ENCODE peak calls at places on chromosomes 7 and 10, in four cellular contexts. A, S, L and G are unnamed samples.

GRCh38 chr10:59839576-59839975 is 66.8 kb downstream of the CCDC6 start:
- DNase-seq in L (no peak), A (no peak), S (no peak), G (no peak)

GRCh38 chr10:86730227-86730626 is 26.2 kb upstream of the BMPR1A start:
- DNase-seq in A (no peak), S (peak), L (peak), G (no peak)

GRCh38 chr10:68047554-68048327 is 27.3 kb downstream of the HERC4 start:
- DNase-seq in L (no peak), A (no peak), S (no peak), G (no peak)

GRCh38 chr7:16098585-16099179 is 322.7 kb downstream of the CRPPA start:
- DNase-seq in A (no peak), L (no peak), S (no peak), G (no peak)

GRCh38 chr7:79455173-79455790 is 1.8 kb upstream of the MAGI2 start:
- DNase-seq in S (no peak), A (no peak), L (peak), G (no peak)

GRCh38 chr7:134473861-134474291 is 15.0 kb upstream of the AKR1B1 start:
- DNase-seq in S (no peak), A (no peak), L (no peak), G (no peak)

GRCh38 chr10:132467464-132468149 is 70.0 kb upstream of the INPP5A start:
- DNase-seq in S (peak), A (no peak), L (no peak), G (no peak)

GRCh38 chr7:139246905-139247304 is 15.9 kb downstream of the UBN2 start:
- DNase-seq in L (no peak), A (no peak), S (no peak), G (no peak)

GRCh38 chr10:13705526-13706169 is 118.9 kb downstream of the PRPF18 start:
- DNase-seq in A (no peak), L (no peak), S (no peak), G (no peak)

GRCh38 chr7:5997210-5997808 is 11.5 kb downstream of the PMS2 start:
- DNase-seq in L (no peak), S (peak), A (no peak), G (peak)

GRCh38 chr10:88911851-88912250 is 31.8 kb downstream of the STAMBPL1 start:
- DNase-seq in S (no peak), A (no peak), L (no peak), G (no peak)

GRCh38 chr7:107972075-107972482 is 30.9 kb downstream of the LAMB1 start:
- DNase-seq in L (no peak), A (no peak), S (no peak), G (no peak)

GRCh38 chr10:59719374-59719773 is 9.7 kb upstream of the SLC16A9 start:
- DNase-seq in S (no peak), A (no peak), L (no peak), G (no peak)

GRCh38 chr10:69337312-69338132 is 59.2 kb downstream of the HK1 start:
- DNase-seq in L (no peak), S (no peak), A (no peak), G (no peak)

GRCh38 chr7:830069-830468 is 2.2 kb upstream of the SUN1 start:
- DNase-seq in S (no peak), L (no peak), A (no peak), G (no peak)

GRCh38 chr7:159032310-159032709 is 112.4 kb downstream of the VIPR2 start:
- DNase-seq in S (peak), L (peak), A (no peak), G (no peak)

GRCh38 chr7:6436385-6436685 is 11.4 kb downstream of the DAGLB start:
- DNase-seq in A (no peak), S (no peak), L (no peak), G (no peak)

GRCh38 chr10:79342811-79343541 is 4.3 kb upstream of the PPIF start:
- DNase-seq in A (no peak), S (peak), L (no peak), G (no peak)

GRCh38 chr10:63252095-63252762 is 119.1 kb downstream of the NRBF2 start:
- DNase-seq in A (no peak), S (no peak), L (no peak), G (no peak)

GRCh38 chr7:98569606-98570337 is 47.3 kb upstream of the NPTX2 start:
- DNase-seq in A (no peak), L (no peak), S (no peak), G (no peak)

GRCh38 chr10:72379062-72379461 is 24.3 kb upstream of the DNAJB12 start:
- DNase-seq in S (no peak), L (no peak), A (no peak), G (no peak)

GRCh38 chr10:132868995-132869394 is 73.4 kb downstream of the CFAP46 start:
- DNase-seq in S (no peak), A (no peak), L (peak), G (no peak)

GRCh38 chr7:44161371-44161770 is 20.2 kb upstream of the MYL7 start:
- DNase-seq in A (no peak), S (no peak), L (no peak), G (no peak)

GRCh38 chr10:14247650-14248258 is 83.0 kb downstream of the FRMD4A start:
- DNase-seq in A (no peak), S (no peak), L (peak), G (no peak)

GRCh38 chr7:83681200-83681599 is 32.3 kb upstream of the SEMA3E start:
- DNase-seq in L (no peak), S (no peak), A (no peak), G (no peak)

GRCh38 chr7:82428186-82428961 is 15.2 kb downstream of the CACNA2D1 start:
- DNase-seq in A (no peak), S (no peak), L (no peak), G (no peak)